ENCODE peak calls at places on chromosomes 12 and 14, in five cellular contexts. S, B, H, A and C are unnamed samples.

GRCh38 chr12:58887071-58887470 is 33.2 kb downstream of the LRIG3 start:
- DNase-seq in S (no peak), B (no peak), H (no peak), A (no peak), C (no peak)

GRCh38 chr12:27940756-27941402 is 31.7 kb downstream of the PTHLH start:
- DNase-seq in S (peak; percentile 60), B (peak; percentile 65), H (peak; percentile 87), A (peak; percentile 63), C (peak; percentile 54)

GRCh38 chr12:11344504-11344903 is 34.3 kb upstream of the PRB4 start:
- DNase-seq in S (no peak), B (peak; percentile 4), H (no peak), A (no peak), C (no peak)

GRCh38 chr14:47710581-47710980 is 35.2 kb upstream of the MDGA2 start:
- DNase-seq in S (no peak), B (no peak), H (no peak), A (no peak), C (no peak)

GRCh38 chr14:54777395-54777794 is 125.2 kb downstream of the GCH1 start:
- DNase-seq in S (no peak), B (no peak), H (no peak), A (no peak), C (no peak)

GRCh38 chr12:105279460-105280056 is 43.6 kb upstream of the APPL2 start:
- DNase-seq in S (no peak), B (peak; percentile 22), H (peak; percentile 43), A (no peak), C (no peak)

GRCh38 chr12:68675098-68675842 is 11.5 kb upstream of the NUP107 start:
- DNase-seq in S (no peak), B (no peak), H (peak; percentile 61), A (no peak), C (no peak)

GRCh38 chr14:28707814-28708213 is 58.8 kb upstream of the FOXG1 start:
- DNase-seq in S (no peak), B (no peak), H (no peak), A (no peak), C (no peak)

GRCh38 chr12:107322063-107322462 is 228.7 kb upstream of the CRY1 start:
- DNase-seq in S (no peak), B (no peak), H (no peak), A (no peak), C (no peak)

GRCh38 chr12:70609739-70610491 is 27.3 kb downstream of the PTPRB start:
- DNase-seq in S (no peak), B (no peak), H (peak; percentile 40), A (no peak), C (peak; percentile 21)

GRCh38 chr12:42729532-42729895 is 140.0 kb upstream of the PRICKLE1 start:
- DNase-seq in S (no peak), B (no peak), H (no peak), A (no peak), C (no peak)

GRCh38 chr12:42728770-42729531 is 139.4 kb upstream of the PRICKLE1 start:
- DNase-seq in S (no peak), B (no peak), H (no peak), A (no peak), C (no peak)

GRCh38 chr12:42732908-42733411 is 143.4 kb upstream of the PRICKLE1 start:
- DNase-seq in S (no peak), B (no peak), H (no peak), A (no peak), C (no peak)

GRCh38 chr12:42728287-42728686 is 138.7 kb upstream of the PRICKLE1 start:
- DNase-seq in S (no peak), B (no peak), H (no peak), A (no peak), C (no peak)

GRCh38 chr12:42730286-42730685 is 140.7 kb upstream of the PRICKLE1 start:
- DNase-seq in S (no peak), B (no peak), H (no peak), A (no peak), C (no peak)
- TF ChIP-seq HDAC2 in S (no peak), B (no peak), H (no peak), A (no peak), C (no peak)

GRCh38 chr12:80282761-80283160 is 161.3 kb upstream of the PTPRQ start:
- DNase-seq in S (no peak), B (no peak), H (no peak), A (no peak), C (no peak)
- TF ChIP-seq HDAC2 in S (no peak), B (no peak), H (no peak), A (no peak), C (no peak)

GRCh38 chr12:131091976-131092691 is 138.4 kb downstream of the ADGRD1 start:
- DNase-seq in S (peak; percentile 38), B (no peak), H (no peak), A (no peak), C (no peak)
- TF ChIP-seq HDAC2 in S (no peak), B (no peak), H (no peak), A (no peak), C (no peak)

DNA sequence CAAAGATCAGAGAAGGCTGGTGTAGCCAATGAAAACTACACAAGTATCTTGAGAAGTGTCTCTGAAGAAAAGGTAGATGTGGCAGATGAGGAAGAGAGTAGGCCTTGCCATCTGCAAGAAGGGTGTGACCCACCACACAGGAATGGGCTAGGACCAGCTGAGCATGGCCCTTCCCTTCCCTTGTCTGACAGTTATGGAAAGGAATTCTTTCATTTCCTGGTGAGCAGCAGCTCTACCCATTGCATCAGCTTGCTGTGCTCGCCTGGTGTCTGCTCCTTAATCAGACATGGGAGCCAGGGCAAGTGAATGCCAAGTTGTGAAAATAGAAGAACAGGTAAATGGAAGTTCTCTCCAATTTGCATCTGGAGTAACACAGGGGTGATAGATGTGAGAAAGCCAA is 145.2 kb upstream of the KRR1 start:
- DNase-seq in S (no peak), B (peak; percentile 12), H (no peak), A (no peak), C (peak; percentile 76)
- TF ChIP-seq HDAC2 in S (no peak), B (no peak), H (no peak), A (no peak), C (no peak)

GRCh38 chr12:14058717-14059116 is 77.3 kb upstream of the GRIN2B start:
- DNase-seq in S (no peak), B (no peak), H (no peak), A (no peak), C (no peak)
- TF ChIP-seq HDAC2 in S (no peak), B (no peak), H (no peak), A (no peak), C (no peak)

GRCh38 chr12:131046813-131047788 is 93.4 kb downstream of the ADGRD1 start:
- DNase-seq in S (no peak), B (no peak), H (peak; percentile 37), A (no peak), C (peak; percentile 35)
- TF ChIP-seq HDAC2 in S (peak; percentile 74), B (no peak), H (no peak), A (no peak), C (no peak)

GRCh38 chr12:3491938-3492867 is 1.2 kb downstream of the PRMT8 start:
- DNase-seq in S (no peak), B (peak; percentile 2), H (peak; percentile 50), A (peak; percentile 51), C (peak; percentile 38)
- TF ChIP-seq HDAC2 in S (no peak), B (peak; percentile 40), H (no peak), A (peak; percentile 93), C (no peak)

GRCh38 chr14:22945642-22946041 is 11.2 kb downstream of the HAUS4 start:
- DNase-seq in S (no peak), B (no peak), H (no peak), A (no peak), C (no peak)
- TF ChIP-seq HDAC2 in S (no peak), B (no peak), H (no peak), A (no peak), C (no peak)

DNA sequence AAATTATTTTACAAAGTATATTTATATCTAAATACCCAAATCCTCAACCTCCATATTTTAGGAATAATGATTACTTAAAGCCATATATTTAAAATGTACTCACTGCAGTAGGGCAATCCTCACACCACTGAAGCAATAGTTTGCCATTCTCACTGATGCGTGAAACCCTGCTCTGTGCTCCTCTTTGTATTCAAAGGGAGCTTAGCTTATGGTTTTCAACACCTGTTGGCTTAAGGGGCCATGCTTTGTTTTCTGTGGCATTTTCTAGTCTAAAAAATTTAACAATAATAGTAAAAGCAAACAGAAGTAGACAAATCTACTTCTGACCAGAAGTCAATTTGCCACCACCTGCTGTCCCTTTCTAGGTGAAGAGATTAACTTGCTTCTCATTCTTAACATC is 294.6 kb downstream of the FLRT2 start:
- DNase-seq in S (no peak), B (no peak), H (no peak), A (no peak), C (no peak)
- TF ChIP-seq HDAC2 in S (no peak), B (no peak), H (no peak), A (no peak), C (no peak)